ENCODE peak calls at places on chromosomes 13 and 19, in nine cellular contexts. D is IMR-90, I is HCT116, F is neural progenitor cell, B is MM.1S, T is neuronal stem cell, C is fibroblast of lung, E is astrocyte, J is OCI-LY7. Y is an unnamed sample.

GRCh38 chr13:33815011-33815550 is 2.9 kb upstream of the RFC3 start:
- DNase-seq in E (no peak), J (no peak), T (no peak), I (no peak), C (no peak), D (no peak), B (no peak), F (no peak), Y (no peak)

GRCh38 chr19:57267294-57267693 is 13.0 kb upstream of the ZNF460 start:
- DNase-seq in B (no peak), E (peak; percentile 19), F (no peak), J (no peak), C (peak; percentile 31), D (no peak), I (no peak), T (no peak), Y (no peak)

GRCh38 chr19:12969292-12969988 is at the start of gene DAND5:
- DNase-seq in E (no peak), I (no peak), J (no peak), F (no peak), B (no peak), D (no peak), T (no peak), C (no peak), Y (peak; percentile 83)

GRCh38 chr13:52809310-52809769 is 39.1 kb downstream of the PCDH8 start:
- DNase-seq in F (peak; percentile 80), D (peak; percentile 39), B (peak; percentile 36), T (peak; percentile 67), I (peak; percentile 72), J (peak; percentile 60), C (peak; percentile 40), E (peak; percentile 27), Y (peak; percentile 87)

GRCh38 chr13:110445183-110445582 is 116.3 kb downstream of the RAB20 start:
- DNase-seq in B (no peak), F (no peak), J (no peak), I (no peak), D (peak; percentile 77), E (peak; percentile 59), C (peak; percentile 63), T (no peak), Y (no peak)

GRCh38 chr13:50085063-50085462 is 69.8 kb downstream of the KCNRG start:
- DNase-seq in E (no peak), C (no peak), T (peak; percentile 32), J (peak; percentile 42), B (no peak), D (peak; percentile 47), I (no peak), F (peak; percentile 59), Y (peak; percentile 72)

GRCh38 chr19:46618670-46619231 is 6.1 kb downstream of the PTGIR start:
- DNase-seq in T (no peak), I (no peak), J (peak; percentile 34), C (no peak), B (no peak), D (peak; percentile 37), F (no peak), E (peak; percentile 25), Y (no peak)

GRCh38 chr19:49210108-49210900 is 52.7 kb downstream of the TRPM4 start:
- DNase-seq in J (peak; percentile 61), D (no peak), E (no peak), F (peak; percentile 94), B (no peak), C (no peak), I (no peak), T (peak; percentile 57), Y (no peak)

DNA sequence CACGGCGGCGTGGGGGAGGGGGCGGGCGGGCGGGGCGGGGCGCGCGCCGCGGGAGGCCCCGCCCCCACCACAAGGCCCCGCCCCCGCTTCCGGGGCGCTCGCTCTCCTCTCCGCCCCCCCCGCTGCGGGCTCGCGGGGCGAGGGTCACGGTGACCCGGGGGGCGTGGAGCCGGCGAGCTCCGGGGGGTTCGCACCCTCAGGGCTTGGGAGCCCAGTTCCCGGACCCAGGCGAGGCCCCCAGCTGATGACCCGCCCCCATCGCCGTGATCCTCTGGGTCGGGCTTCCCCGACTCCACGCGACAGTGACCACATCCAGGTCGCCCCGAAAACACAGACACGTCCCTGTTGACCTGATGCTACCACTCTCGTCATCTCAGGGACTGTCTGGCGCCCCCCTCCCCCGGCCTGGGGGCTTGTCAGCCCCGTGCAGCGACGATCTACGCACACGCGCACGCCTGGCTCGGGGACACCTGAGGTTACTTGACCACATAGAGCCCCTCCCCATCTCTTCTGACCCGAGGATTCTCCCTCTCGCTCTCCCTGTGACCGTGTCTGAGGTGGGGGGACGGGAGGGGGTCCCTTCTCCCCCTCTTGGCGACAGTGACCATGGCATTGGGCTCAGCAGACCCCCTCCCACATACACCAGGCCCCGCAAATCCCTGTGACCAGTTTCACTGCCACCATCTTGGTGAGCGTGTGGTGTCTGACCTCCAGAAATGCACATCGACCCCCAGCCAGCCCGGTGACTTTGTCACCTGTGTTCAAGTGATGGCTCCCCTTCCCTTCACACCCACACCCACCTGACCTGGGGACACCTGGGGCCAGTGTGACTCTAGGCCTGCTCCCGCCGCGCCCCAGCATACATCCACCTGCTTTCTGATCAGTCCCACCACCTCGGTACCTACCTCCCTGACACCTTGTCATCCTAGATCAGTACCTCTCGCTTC is 670 bp downstream of the MAP2K7 start:
- DNase-seq in T (no peak), E (no peak), B (peak; percentile 42), D (no peak), J (peak; percentile 64), F (peak; percentile 66), C (no peak), I (no peak), Y (peak; percentile 96)
- H3K4me1 ChIP-seq in T (peaks cover 13% of the 10 kb centered on the region), E (peaks cover 21% of the 10 kb centered on the region), B (peaks cover 14% of the 10 kb centered on the region), D (peaks cover 10% of the 10 kb centered on the region), J (peaks cover 19% of the 10 kb centered on the region), F (peaks cover 11% of the 10 kb centered on the region), C (peaks cover 6% of the 10 kb centered on the region), I (peaks cover 3% of the 10 kb centered on the region), Y (peaks cover 16% of the 10 kb centered on the region)

DNA sequence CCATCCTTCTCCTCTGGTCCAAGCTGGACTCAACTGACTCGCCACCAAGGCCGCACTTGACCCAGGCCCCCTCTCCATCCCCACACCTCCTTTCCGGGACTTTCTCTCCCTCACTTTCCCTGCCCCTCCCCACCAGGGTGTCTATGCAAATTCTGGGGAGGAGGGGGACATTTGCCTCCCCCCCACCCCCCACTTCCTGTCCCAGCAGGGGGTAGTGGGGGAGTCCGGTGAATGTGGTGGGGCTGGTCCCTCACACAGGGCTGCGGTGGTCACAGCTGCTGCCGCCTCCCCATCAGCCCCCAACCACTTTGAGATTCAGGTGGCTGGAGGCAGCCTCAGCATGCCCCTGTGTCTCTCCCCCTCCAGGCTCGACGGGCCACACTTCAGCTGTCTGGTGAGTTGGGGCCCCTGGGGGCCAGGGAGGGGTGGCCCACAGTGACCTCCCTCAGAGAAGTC is 870 bp downstream of the SPIB start:
- DNase-seq in I (no peak), T (no peak), B (no peak), F (no peak), J (peak; percentile 89), C (no peak), D (no peak), E (no peak), Y (no peak)
- H2AFZ ChIP-seq in I (no peak overlapping the region), T (peak overlapping the region; percentile 56), B (no peak overlapping the region), F (no peak overlapping the region), J (no peak overlapping the region), C (no peak overlapping the region), D (no peak overlapping the region), E (no peak overlapping the region), Y (no peak overlapping the region)

DNA sequence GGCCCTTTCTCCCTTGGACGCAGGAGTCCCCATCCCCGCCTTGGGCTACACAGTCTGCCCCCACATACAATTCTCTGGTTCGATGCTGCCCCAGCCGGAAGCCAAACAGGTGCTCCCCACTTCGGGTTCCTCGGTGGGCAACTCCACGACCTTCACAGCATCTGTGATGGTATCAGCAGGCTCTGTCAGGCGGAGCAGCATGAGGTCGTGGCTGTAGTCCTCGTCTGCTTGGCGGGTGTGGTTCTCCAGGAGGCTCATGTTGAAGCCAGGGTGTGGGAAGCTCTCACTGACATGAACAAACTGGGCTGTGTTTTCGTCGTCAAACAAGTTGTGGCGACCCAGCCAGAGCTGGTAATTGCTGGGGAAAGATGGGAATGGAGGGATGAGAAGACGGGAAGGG is 3.5 kb downstream of the KLK1 start:
- DNase-seq in D (no peak), C (no peak), I (no peak), T (no peak), E (no peak), J (peak; percentile 22), B (no peak), F (no peak), Y (peak; percentile 48)
- H3K4me1 ChIP-seq in D (no peaks in the 10 kb centered on the region), C (no peaks in the 10 kb centered on the region), I (peaks cover 24% of the 10 kb centered on the region), T (no peaks in the 10 kb centered on the region), E (no peaks in the 10 kb centered on the region), J (peaks cover 30% of the 10 kb centered on the region), B (no peaks in the 10 kb centered on the region), F (no peaks in the 10 kb centered on the region), Y (no peaks in the 10 kb centered on the region)

DNA sequence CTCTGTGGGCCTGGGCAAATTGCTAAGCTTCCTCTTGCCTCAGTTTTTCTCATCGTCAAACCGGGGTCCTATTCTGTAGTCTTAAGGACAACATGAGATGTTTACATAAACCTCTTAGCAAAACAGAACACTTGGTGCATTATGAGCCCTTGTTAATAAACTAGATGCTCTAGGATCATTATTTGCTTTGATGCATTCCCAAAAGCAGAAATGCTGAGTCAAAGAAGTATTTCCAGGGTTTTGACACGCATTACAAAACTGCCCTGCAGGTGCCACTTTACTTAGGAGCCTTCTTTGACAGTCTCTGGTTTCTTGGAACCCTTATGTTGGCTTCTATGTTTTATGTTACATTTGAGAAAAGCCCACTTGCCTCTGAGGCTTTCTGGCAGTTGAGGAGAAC is 12.1 kb downstream of the AKAP11 start:
- DNase-seq in B (no peak), C (no peak), F (no peak), D (no peak), J (no peak), T (no peak), I (no peak), E (no peak), Y (no peak)
- H2AFZ ChIP-seq in B (no peak overlapping the region), C (no peak overlapping the region), F (no peak overlapping the region), D (no peak overlapping the region), J (no peak overlapping the region), T (no peak overlapping the region), I (no peak overlapping the region), E (no peak overlapping the region), Y (no peak overlapping the region)